ENCODE peak calls at places on chromosomes 6 and 20, in nine cellular contexts. One of them, this sample, is unnamed.

GRCh38 chr6:117951783-117952182 is 44.7 kb downstream of the SLC35F1 start:
- DNase-seq in HFFc6: no peak
- DNase-seq in NCI-H1694 treated with DMSO at 0.1 percent for 48 hours: no peak
- DNase-seq in LHCN-M2: no peak
- DNase-seq in stimulated activated CD4-positive, alpha-beta T cell treated with anti-CD3 and anti-CD28 coated beads, Interleukin-12 subunit alpha, Interleukin-12 subunit beta, amount 100 ng/mL, for 4 hours: no peak
- DNase-seq in MM.1S: no peak
- DNase-seq in epithelial cell of proximal tubule: no peak
- DNase-seq in GOT3: no peak
- DNase-seq in HS-27A: no peak
- DNase-seq in this sample: no peak

GRCh38 chr20:16397053-16397452 is 176.2 kb downstream of the KIF16B start:
- DNase-seq in LHCN-M2: no peak
- DNase-seq in MM.1S: no peak
- DNase-seq in GOT3: no peak
- DNase-seq in NCI-H1694 treated with DMSO at 0.1 percent for 48 hours: no peak
- DNase-seq in epithelial cell of proximal tubule: no peak
- DNase-seq in stimulated activated CD4-positive, alpha-beta T cell treated with anti-CD3 and anti-CD28 coated beads, Interleukin-12 subunit alpha, Interleukin-12 subunit beta, amount 100 ng/mL, for 4 hours: no peak
- DNase-seq in HS-27A: no peak
- DNase-seq in HFFc6: no peak
- DNase-seq in this sample: no peak

GRCh38 chr6:135060076-135060475 is 5.5 kb upstream of the HBS1L start:
- DNase-seq in stimulated activated CD4-positive, alpha-beta T cell treated with anti-CD3 and anti-CD28 coated beads, Interleukin-12 subunit alpha, Interleukin-12 subunit beta, amount 100 ng/mL, for 4 hours: no peak
- DNase-seq in GOT3: no peak
- DNase-seq in HS-27A: no peak
- DNase-seq in NCI-H1694 treated with DMSO at 0.1 percent for 48 hours: no peak
- DNase-seq in MM.1S: no peak
- DNase-seq in epithelial cell of proximal tubule: no peak
- DNase-seq in HFFc6: no peak
- DNase-seq in LHCN-M2: no peak
- DNase-seq in this sample: no peak

GRCh38 chr6:43189905-43190304 is 7.9 kb downstream of the CUL9 start:
- DNase-seq in GOT3: no peak
- DNase-seq in LHCN-M2: no peak
- DNase-seq in HFFc6: no peak
- DNase-seq in NCI-H1694 treated with DMSO at 0.1 percent for 48 hours: no peak
- DNase-seq in epithelial cell of proximal tubule: no peak
- DNase-seq in stimulated activated CD4-positive, alpha-beta T cell treated with anti-CD3 and anti-CD28 coated beads, Interleukin-12 subunit alpha, Interleukin-12 subunit beta, amount 100 ng/mL, for 4 hours: no peak
- DNase-seq in MM.1S: no peak
- DNase-seq in HS-27A: no peak
- DNase-seq in this sample: no peak

GRCh38 chr6:157595768-157596167 is 214.8 kb downstream of the ZDHHC14 start:
- DNase-seq in MM.1S: no peak
- DNase-seq in LHCN-M2: no peak
- DNase-seq in GOT3: no peak
- DNase-seq in HS-27A: no peak
- DNase-seq in HFFc6: no peak
- DNase-seq in NCI-H1694 treated with DMSO at 0.1 percent for 48 hours: no peak
- DNase-seq in stimulated activated CD4-positive, alpha-beta T cell treated with anti-CD3 and anti-CD28 coated beads, Interleukin-12 subunit alpha, Interleukin-12 subunit beta, amount 100 ng/mL, for 4 hours: no peak
- DNase-seq in epithelial cell of proximal tubule: no peak
- DNase-seq in this sample: no peak

GRCh38 chr6:12312736-12313135 is 22.6 kb downstream of the EDN1 start:
- DNase-seq in MM.1S: no peak
- DNase-seq in NCI-H1694 treated with DMSO at 0.1 percent for 48 hours: no peak
- DNase-seq in HFFc6: no peak
- DNase-seq in LHCN-M2: no peak
- DNase-seq in GOT3: no peak
- DNase-seq in HS-27A: no peak
- DNase-seq in stimulated activated CD4-positive, alpha-beta T cell treated with anti-CD3 and anti-CD28 coated beads, Interleukin-12 subunit alpha, Interleukin-12 subunit beta, amount 100 ng/mL, for 4 hours: no peak
- DNase-seq in epithelial cell of proximal tubule: no peak
- DNase-seq in this sample: no peak

GRCh38 chr6:38167598-38167997 is 348.1 kb downstream of the ZFAND3 start:
- DNase-seq in NCI-H1694 treated with DMSO at 0.1 percent for 48 hours: no peak
- DNase-seq in LHCN-M2: no peak
- DNase-seq in MM.1S: no peak
- DNase-seq in HS-27A: no peak
- DNase-seq in GOT3: no peak
- DNase-seq in HFFc6: no peak
- DNase-seq in stimulated activated CD4-positive, alpha-beta T cell treated with anti-CD3 and anti-CD28 coated beads, Interleukin-12 subunit alpha, Interleukin-12 subunit beta, amount 100 ng/mL, for 4 hours: no peak
- DNase-seq in epithelial cell of proximal tubule: no peak
- DNase-seq in this sample: no peak

GRCh38 chr6:110606151-110606550 is 129.7 kb upstream of the SLC22A16 start:
- DNase-seq in stimulated activated CD4-positive, alpha-beta T cell treated with anti-CD3 and anti-CD28 coated beads, Interleukin-12 subunit alpha, Interleukin-12 subunit beta, amount 100 ng/mL, for 4 hours: no peak
- DNase-seq in LHCN-M2: no peak
- DNase-seq in MM.1S: no peak
- DNase-seq in NCI-H1694 treated with DMSO at 0.1 percent for 48 hours: no peak
- DNase-seq in HFFc6: no peak
- DNase-seq in HS-27A: no peak
- DNase-seq in epithelial cell of proximal tubule: no peak
- DNase-seq in GOT3: no peak
- DNase-seq in this sample: no peak

GRCh38 chr20:1934578-1935573 is 39.7 kb downstream of the SIRPA start:
- DNase-seq in HS-27A: no peak
- DNase-seq in stimulated activated CD4-positive, alpha-beta T cell treated with anti-CD3 and anti-CD28 coated beads, Interleukin-12 subunit alpha, Interleukin-12 subunit beta, amount 100 ng/mL, for 4 hours: no peak
- DNase-seq in GOT3: peak
- DNase-seq in epithelial cell of proximal tubule: no peak
- DNase-seq in HFFc6: peak
- DNase-seq in NCI-H1694 treated with DMSO at 0.1 percent for 48 hours: no peak
- DNase-seq in MM.1S: no peak
- DNase-seq in LHCN-M2: peak
- DNase-seq in this sample: no peak

GRCh38 chr20:45981261-45981660 is 9.3 kb upstream of the ZNF335 start:
- DNase-seq in HS-27A: no peak
- DNase-seq in GOT3: no peak
- DNase-seq in HFFc6: no peak
- DNase-seq in stimulated activated CD4-positive, alpha-beta T cell treated with anti-CD3 and anti-CD28 coated beads, Interleukin-12 subunit alpha, Interleukin-12 subunit beta, amount 100 ng/mL, for 4 hours: no peak
- DNase-seq in NCI-H1694 treated with DMSO at 0.1 percent for 48 hours: no peak
- DNase-seq in LHCN-M2: no peak
- DNase-seq in MM.1S: no peak
- DNase-seq in epithelial cell of proximal tubule: no peak
- DNase-seq in this sample: no peak

GRCh38 chr6:168167431-168168315 is 88.7 kb upstream of the FRMD1 start:
- DNase-seq in LHCN-M2: no peak
- DNase-seq in NCI-H1694 treated with DMSO at 0.1 percent for 48 hours: no peak
- DNase-seq in MM.1S: no peak
- DNase-seq in GOT3: no peak
- DNase-seq in stimulated activated CD4-positive, alpha-beta T cell treated with anti-CD3 and anti-CD28 coated beads, Interleukin-12 subunit alpha, Interleukin-12 subunit beta, amount 100 ng/mL, for 4 hours: no peak
- DNase-seq in HS-27A: no peak
- DNase-seq in HFFc6: no peak
- DNase-seq in epithelial cell of proximal tubule: no peak
- DNase-seq in this sample: no peak

GRCh38 chr20:36384022-36384619 is 78.0 kb downstream of the DLGAP4 start:
- DNase-seq in NCI-H1694 treated with DMSO at 0.1 percent for 48 hours: no peak
- DNase-seq in MM.1S: peak
- DNase-seq in LHCN-M2: peak
- DNase-seq in HFFc6: peak
- DNase-seq in HS-27A: no peak
- DNase-seq in GOT3: no peak
- DNase-seq in stimulated activated CD4-positive, alpha-beta T cell treated with anti-CD3 and anti-CD28 coated beads, Interleukin-12 subunit alpha, Interleukin-12 subunit beta, amount 100 ng/mL, for 4 hours: peak
- DNase-seq in epithelial cell of proximal tubule: no peak
- DNase-seq in this sample: peak

GRCh38 chr20:53336892-53337291 is 256.7 kb downstream of the ZNF217 start:
- DNase-seq in MM.1S: no peak
- DNase-seq in epithelial cell of proximal tubule: no peak
- DNase-seq in GOT3: no peak
- DNase-seq in HS-27A: no peak
- DNase-seq in NCI-H1694 treated with DMSO at 0.1 percent for 48 hours: no peak
- DNase-seq in HFFc6: no peak
- DNase-seq in stimulated activated CD4-positive, alpha-beta T cell treated with anti-CD3 and anti-CD28 coated beads, Interleukin-12 subunit alpha, Interleukin-12 subunit beta, amount 100 ng/mL, for 4 hours: no peak
- DNase-seq in LHCN-M2: no peak
- DNase-seq in this sample: no peak

GRCh38 chr6:168971549-168971948 is 282.1 kb downstream of the THBS2 start:
- DNase-seq in HFFc6: no peak
- DNase-seq in NCI-H1694 treated with DMSO at 0.1 percent for 48 hours: no peak
- DNase-seq in stimulated activated CD4-positive, alpha-beta T cell treated with anti-CD3 and anti-CD28 coated beads, Interleukin-12 subunit alpha, Interleukin-12 subunit beta, amount 100 ng/mL, for 4 hours: no peak
- DNase-seq in MM.1S: no peak
- DNase-seq in HS-27A: no peak
- DNase-seq in LHCN-M2: no peak
- DNase-seq in epithelial cell of proximal tubule: no peak
- DNase-seq in GOT3: no peak
- DNase-seq in this sample: no peak

GRCh38 chr6:27608916-27609883 is 136.3 kb upstream of the ZNF184 start:
- DNase-seq in stimulated activated CD4-positive, alpha-beta T cell treated with anti-CD3 and anti-CD28 coated beads, Interleukin-12 subunit alpha, Interleukin-12 subunit beta, amount 100 ng/mL, for 4 hours: no peak
- DNase-seq in epithelial cell of proximal tubule: no peak
- DNase-seq in HS-27A: peak
- DNase-seq in GOT3: no peak
- DNase-seq in HFFc6: peak
- DNase-seq in NCI-H1694 treated with DMSO at 0.1 percent for 48 hours: no peak
- DNase-seq in LHCN-M2: peak
- DNase-seq in MM.1S: peak
- DNase-seq in this sample: no peak

GRCh38 chr6:13392462-13392861 is 64.1 kb upstream of the TBC1D7 start:
- DNase-seq in LHCN-M2: no peak
- DNase-seq in HFFc6: no peak
- DNase-seq in MM.1S: no peak
- DNase-seq in epithelial cell of proximal tubule: no peak
- DNase-seq in GOT3: no peak
- DNase-seq in NCI-H1694 treated with DMSO at 0.1 percent for 48 hours: no peak
- DNase-seq in stimulated activated CD4-positive, alpha-beta T cell treated with anti-CD3 and anti-CD28 coated beads, Interleukin-12 subunit alpha, Interleukin-12 subunit beta, amount 100 ng/mL, for 4 hours: no peak
- DNase-seq in HS-27A: no peak
- DNase-seq in this sample: no peak

GRCh38 chr20:43963872-43964791 is 49.5 kb downstream of the TOX2 start:
- DNase-seq in HS-27A: no peak
- DNase-seq in epithelial cell of proximal tubule: no peak
- DNase-seq in GOT3: no peak
- DNase-seq in HFFc6: no peak
- DNase-seq in MM.1S: peak
- DNase-seq in NCI-H1694 treated with DMSO at 0.1 percent for 48 hours: no peak
- DNase-seq in LHCN-M2: peak
- DNase-seq in stimulated activated CD4-positive, alpha-beta T cell treated with anti-CD3 and anti-CD28 coated beads, Interleukin-12 subunit alpha, Interleukin-12 subunit beta, amount 100 ng/mL, for 4 hours: no peak
- DNase-seq in this sample: peak

GRCh38 chr6:79089552-79090404 is 11.7 kb upstream of the PHIP start:
- DNase-seq in HFFc6: no peak
- DNase-seq in MM.1S: no peak
- DNase-seq in epithelial cell of proximal tubule: no peak
- DNase-seq in NCI-H1694 treated with DMSO at 0.1 percent for 48 hours: no peak
- DNase-seq in HS-27A: no peak
- DNase-seq in LHCN-M2: no peak
- DNase-seq in GOT3: no peak
- DNase-seq in stimulated activated CD4-positive, alpha-beta T cell treated with anti-CD3 and anti-CD28 coated beads, Interleukin-12 subunit alpha, Interleukin-12 subunit beta, amount 100 ng/mL, for 4 hours: no peak
- DNase-seq in this sample: no peak

GRCh38 chr6:44260451-44261297 is 3.3 kb upstream of the SLC35B2 start:
- DNase-seq in HS-27A: no peak
- DNase-seq in LHCN-M2: no peak
- DNase-seq in MM.1S: no peak
- DNase-seq in GOT3: no peak
- DNase-seq in stimulated activated CD4-positive, alpha-beta T cell treated with anti-CD3 and anti-CD28 coated beads, Interleukin-12 subunit alpha, Interleukin-12 subunit beta, amount 100 ng/mL, for 4 hours: no peak
- DNase-seq in epithelial cell of proximal tubule: no peak
- DNase-seq in NCI-H1694 treated with DMSO at 0.1 percent for 48 hours: no peak
- DNase-seq in HFFc6: no peak
- DNase-seq in this sample: no peak

GRCh38 chr6:139514819-139515218 is 140.4 kb upstream of the CITED2 start:
- DNase-seq in HFFc6: no peak
- DNase-seq in NCI-H1694 treated with DMSO at 0.1 percent for 48 hours: no peak
- DNase-seq in MM.1S: no peak
- DNase-seq in stimulated activated CD4-positive, alpha-beta T cell treated with anti-CD3 and anti-CD28 coated beads, Interleukin-12 subunit alpha, Interleukin-12 subunit beta, amount 100 ng/mL, for 4 hours: no peak
- DNase-seq in HS-27A: no peak
- DNase-seq in GOT3: no peak
- DNase-seq in LHCN-M2: no peak
- DNase-seq in epithelial cell of proximal tubule: no peak
- DNase-seq in this sample: no peak

GRCh38 chr20:13822459-13822858 is 37.6 kb downstream of the NDUFAF5 start:
- DNase-seq in GOT3: no peak
- DNase-seq in HFFc6: no peak
- DNase-seq in MM.1S: no peak
- DNase-seq in HS-27A: no peak
- DNase-seq in NCI-H1694 treated with DMSO at 0.1 percent for 48 hours: no peak
- DNase-seq in epithelial cell of proximal tubule: no peak
- DNase-seq in LHCN-M2: no peak
- DNase-seq in stimulated activated CD4-positive, alpha-beta T cell treated with anti-CD3 and anti-CD28 coated beads, Interleukin-12 subunit alpha, Interleukin-12 subunit beta, amount 100 ng/mL, for 4 hours: no peak
- DNase-seq in this sample: no peak

GRCh38 chr6:128188678-128189077 is 287.8 kb upstream of the THEMIS start:
- DNase-seq in HFFc6: no peak
- DNase-seq in epithelial cell of proximal tubule: no peak
- DNase-seq in stimulated activated CD4-positive, alpha-beta T cell treated with anti-CD3 and anti-CD28 coated beads, Interleukin-12 subunit alpha, Interleukin-12 subunit beta, amount 100 ng/mL, for 4 hours: no peak
- DNase-seq in LHCN-M2: no peak
- DNase-seq in MM.1S: no peak
- DNase-seq in GOT3: no peak
- DNase-seq in HS-27A: no peak
- DNase-seq in NCI-H1694 treated with DMSO at 0.1 percent for 48 hours: no peak
- DNase-seq in this sample: no peak

GRCh38 chr6:90222724-90223198 is 73.9 kb downstream of the BACH2 start:
- DNase-seq in MM.1S: no peak
- DNase-seq in NCI-H1694 treated with DMSO at 0.1 percent for 48 hours: no peak
- DNase-seq in HS-27A: no peak
- DNase-seq in LHCN-M2: peak
- DNase-seq in GOT3: no peak
- DNase-seq in stimulated activated CD4-positive, alpha-beta T cell treated with anti-CD3 and anti-CD28 coated beads, Interleukin-12 subunit alpha, Interleukin-12 subunit beta, amount 100 ng/mL, for 4 hours: peak
- DNase-seq in epithelial cell of proximal tubule: no peak
- DNase-seq in HFFc6: no peak
- DNase-seq in this sample: no peak

GRCh38 chr20:48600470-48600945 is 227.3 kb downstream of the PREX1 start:
- DNase-seq in GOT3: no peak
- DNase-seq in HFFc6: no peak
- DNase-seq in LHCN-M2: no peak
- DNase-seq in MM.1S: no peak
- DNase-seq in HS-27A: no peak
- DNase-seq in NCI-H1694 treated with DMSO at 0.1 percent for 48 hours: no peak
- DNase-seq in epithelial cell of proximal tubule: no peak
- DNase-seq in stimulated activated CD4-positive, alpha-beta T cell treated with anti-CD3 and anti-CD28 coated beads, Interleukin-12 subunit alpha, Interleukin-12 subunit beta, amount 100 ng/mL, for 4 hours: no peak
- DNase-seq in this sample: no peak

GRCh38 chr20:12237772-12238171 is 320.1 kb downstream of the BTBD3 start:
- DNase-seq in NCI-H1694 treated with DMSO at 0.1 percent for 48 hours: no peak
- DNase-seq in GOT3: no peak
- DNase-seq in epithelial cell of proximal tubule: no peak
- DNase-seq in HFFc6: no peak
- DNase-seq in LHCN-M2: no peak
- DNase-seq in HS-27A: no peak
- DNase-seq in stimulated activated CD4-positive, alpha-beta T cell treated with anti-CD3 and anti-CD28 coated beads, Interleukin-12 subunit alpha, Interleukin-12 subunit beta, amount 100 ng/mL, for 4 hours: no peak
- DNase-seq in MM.1S: peak
- DNase-seq in this sample: no peak

GRCh38 chr6:140415266-140415665 is 1040.8 kb upstream of the CITED2 start:
- DNase-seq in epithelial cell of proximal tubule: no peak
- DNase-seq in LHCN-M2: no peak
- DNase-seq in stimulated activated CD4-positive, alpha-beta T cell treated with anti-CD3 and anti-CD28 coated beads, Interleukin-12 subunit alpha, Interleukin-12 subunit beta, amount 100 ng/mL, for 4 hours: no peak
- DNase-seq in NCI-H1694 treated with DMSO at 0.1 percent for 48 hours: no peak
- DNase-seq in HFFc6: no peak
- DNase-seq in HS-27A: no peak
- DNase-seq in GOT3: no peak
- DNase-seq in MM.1S: no peak
- DNase-seq in this sample: no peak

GRCh38 chr6:50975216-50975615 is 156.5 kb downstream of the TFAP2B start:
- DNase-seq in NCI-H1694 treated with DMSO at 0.1 percent for 48 hours: no peak
- DNase-seq in epithelial cell of proximal tubule: no peak
- DNase-seq in HFFc6: no peak
- DNase-seq in MM.1S: no peak
- DNase-seq in LHCN-M2: no peak
- DNase-seq in stimulated activated CD4-positive, alpha-beta T cell treated with anti-CD3 and anti-CD28 coated beads, Interleukin-12 subunit alpha, Interleukin-12 subunit beta, amount 100 ng/mL, for 4 hours: no peak
- DNase-seq in GOT3: no peak
- DNase-seq in HS-27A: no peak
- DNase-seq in this sample: no peak

GRCh38 chr6:127301199-127301700 is 34.6 kb downstream of the RNF146 start:
- DNase-seq in stimulated activated CD4-positive, alpha-beta T cell treated with anti-CD3 and anti-CD28 coated beads, Interleukin-12 subunit alpha, Interleukin-12 subunit beta, amount 100 ng/mL, for 4 hours: no peak
- DNase-seq in NCI-H1694 treated with DMSO at 0.1 percent for 48 hours: no peak
- DNase-seq in HFFc6: peak
- DNase-seq in LHCN-M2: no peak
- DNase-seq in GOT3: no peak
- DNase-seq in epithelial cell of proximal tubule: no peak
- DNase-seq in HS-27A: no peak
- DNase-seq in MM.1S: no peak
- DNase-seq in this sample: no peak